ENCODE peak calls at places on chromosomes 5 and 9, in seven cellular contexts. K, I, Y, Q, E, C and J are unnamed samples.

GRCh38 chr5:80337379-80337778 is 17.6 kb downstream of the SPZ1 start:
- DNase-seq in K (no peak), Y (no peak), Q (no peak), I (no peak), E (no peak), C (no peak), J (no peak)

GRCh38 chr5:143641549-143641955 is 170.4 kb upstream of the HMHB1 start:
- DNase-seq in E (no peak), I (no peak), Y (no peak), K (no peak), Q (no peak), C (no peak), J (no peak)

GRCh38 chr5:7714119-7714518 is 136.8 kb downstream of the CFAP90 start:
- DNase-seq in K (no peak), E (no peak), Q (no peak), C (no peak), I (no peak), Y (no peak), J (no peak)

GRCh38 chr9:137459601-137460362 is 648 bp upstream of the NSMF start:
- DNase-seq in E (peak; percentile 33), Q (peak; percentile 78), K (no peak), Y (no peak), C (no peak), I (no peak), J (no peak)

GRCh38 chr5:98301567-98301966 is 471.9 kb upstream of the RGMB start:
- DNase-seq in C (no peak), K (no peak), E (no peak), Y (no peak), Q (no peak), I (no peak), J (no peak)

GRCh38 chr5:166436857-166437256 is 1854.6 kb upstream of the WWC1 start:
- DNase-seq in Y (no peak), C (no peak), K (no peak), Q (no peak), I (no peak), E (no peak), J (no peak)

GRCh38 chr9:89046832-89047231 is 55.6 kb downstream of the S1PR3 start:
- DNase-seq in Y (no peak), C (no peak), I (no peak), K (no peak), E (no peak), Q (no peak), J (no peak)

GRCh38 chr5:102747386-102748166 is 7.5 kb upstream of the PAM start:
- DNase-seq in E (no peak), Q (no peak), I (no peak), K (no peak), C (no peak), Y (no peak), J (no peak)

GRCh38 chr5:126967808-126968466 is 62.4 kb downstream of the MARCHF3 start:
- DNase-seq in K (no peak), Q (no peak), C (no peak), Y (no peak), E (no peak), I (no peak), J (no peak)

GRCh38 chr9:98506422-98507054 is 202.2 kb downstream of the GABBR2 start:
- DNase-seq in I (no peak), E (no peak), Y (no peak), Q (no peak), C (no peak), K (no peak), J (no peak)

GRCh38 chr5:68330564-68330963 is 115.0 kb downstream of the PIK3R1 start:
- DNase-seq in I (no peak), E (no peak), Y (no peak), C (no peak), K (no peak), Q (no peak), J (no peak)

GRCh38 chr9:93060746-93061259 is 2.3 kb downstream of the SUSD3 start:
- DNase-seq in I (no peak), C (no peak), E (no peak), Q (no peak), Y (no peak), K (no peak), J (no peak)

GRCh38 chr5:174572591-174572990 is 151.8 kb upstream of the MSX2 start:
- DNase-seq in Q (no peak), C (no peak), I (no peak), Y (no peak), K (no peak), E (no peak), J (no peak)

GRCh38 chr5:2017540-2018389 is 135.0 kb upstream of the IRX4 start:
- DNase-seq in C (peak; percentile 44), Y (no peak), Q (no peak), K (no peak), E (no peak), I (peak; percentile 8), J (no peak)

GRCh38 chr9:137969008-137969407 is 91.4 kb downstream of the CACNA1B start:
- DNase-seq in Y (no peak), I (no peak), Q (no peak), K (no peak), C (no peak), E (no peak), J (no peak)

GRCh38 chr5:73126381-73126780 is 6.0 kb downstream of the TMEM171 start:
- DNase-seq in E (no peak), Y (no peak), Q (no peak), I (no peak), C (no peak), K (no peak), J (no peak)

GRCh38 chr5:71600783-71601182 is 13.6 kb downstream of the MCCC2 start:
- DNase-seq in Q (no peak), I (no peak), C (no peak), Y (no peak), E (no peak), K (no peak), J (no peak)

GRCh38 chr5:42591026-42591425 is 165.6 kb upstream of the CCDC152 start:
- DNase-seq in K (peak; percentile 71), I (no peak), C (peak; percentile 17), E (no peak), Y (no peak), Q (no peak), J (peak; percentile 75)

GRCh38 chr9:6780690-6781089 is 22.9 kb downstream of the KDM4C start:
- DNase-seq in E (no peak), Q (no peak), C (no peak), K (no peak), I (no peak), Y (no peak), J (no peak)

GRCh38 chr9:88447431-88447830 is 59.2 kb downstream of the SPIN1 start:
- DNase-seq in E (no peak), I (no peak), K (no peak), Q (no peak), Y (no peak), C (no peak), J (no peak)

DNA sequence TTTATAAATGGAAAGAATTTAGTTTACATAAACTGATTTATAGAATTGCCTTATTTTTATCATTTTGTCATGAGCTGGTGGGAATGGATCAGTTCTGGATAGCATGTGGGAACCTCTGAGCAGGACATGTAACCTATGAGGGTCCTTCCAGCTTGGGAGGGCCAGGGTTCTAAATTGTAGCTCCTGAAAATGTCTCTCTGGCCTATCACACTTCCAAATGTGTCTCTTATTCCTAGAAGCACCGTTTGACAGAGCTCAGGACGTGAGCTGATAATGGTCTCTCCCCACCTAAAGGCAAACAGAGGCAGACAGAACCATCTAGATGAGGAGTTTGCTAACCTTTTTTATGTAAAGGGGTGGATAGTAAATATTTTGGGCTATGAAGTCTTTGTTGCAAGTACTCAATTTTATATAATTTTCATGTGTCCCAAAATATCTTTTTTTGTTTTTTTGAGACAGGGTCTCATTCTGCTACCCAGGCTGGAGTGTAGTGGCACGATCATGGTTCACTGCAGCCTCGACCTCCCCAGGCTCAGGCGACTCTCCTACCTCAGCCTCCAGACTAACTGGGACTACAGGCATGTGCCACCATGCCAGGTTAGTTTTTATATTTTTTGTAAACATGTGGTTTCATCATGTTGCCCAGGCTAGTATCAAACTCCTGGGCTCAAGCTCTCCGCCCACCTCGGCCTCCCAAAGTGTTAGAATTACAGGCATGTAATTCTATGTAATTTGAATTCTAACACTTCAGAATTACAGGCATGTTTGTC is 4.0 kb downstream of the TRAF1 start:
- DNase-seq in C (no peak), K (no peak), E (no peak), Q (no peak), Y (peak; percentile 4), I (no peak), J (no peak)
- H3K4me1 ChIP-seq in C (no peaks in the 10 kb centered on the region), K (peaks cover 16% of the 10 kb centered on the region), E (peaks cover 56% of the 10 kb centered on the region), Q (no peaks in the 10 kb centered on the region), Y (no peaks in the 10 kb centered on the region), I (peaks cover 11% of the 10 kb centered on the region), J (peaks cover 17% of the 10 kb centered on the region)

GRCh38 chr5:125481506-125482455 is 735.3 kb upstream of the ZNF608 start:
- DNase-seq in C (no peak), E (no peak), Q (no peak), Y (no peak), I (no peak), K (no peak), J (no peak)

GRCh38 chr5:125483609-125484008 is 737.2 kb upstream of the ZNF608 start:
- DNase-seq in E (no peak), I (no peak), Q (no peak), Y (no peak), K (no peak), C (no peak), J (no peak)

GRCh38 chr5:125485003-125485641 is 738.7 kb upstream of the ZNF608 start:
- DNase-seq in I (peak; percentile 90), C (peak; percentile 15), Y (peak; percentile 44), E (peak; percentile 66), K (peak; percentile 13), Q (no peak), J (peak; percentile 67)

GRCh38 chr5:125486634-125487033 is 740.2 kb upstream of the ZNF608 start:
- DNase-seq in E (no peak), Y (no peak), Q (no peak), I (no peak), K (no peak), C (no peak), J (no peak)

GRCh38 chr5:125484272-125485002 is 738.0 kb upstream of the ZNF608 start:
- DNase-seq in I (peak; percentile 78), K (peak; percentile 44), Y (peak; percentile 70), Q (peak; percentile 84), C (peak; percentile 63), E (peak; percentile 75), J (peak; percentile 84)
- H3K4me3 ChIP-seq in I (peak overlapping the region; percentile 18), K (peak overlapping the region; percentile 17), Y (no peak overlapping the region), Q (no peak overlapping the region), C (no peak overlapping the region), E (no peak overlapping the region), J (peak overlapping the region; percentile 15)

GRCh38 chr9:32523910-32524309 is 2.1 kb downstream of the RIGI start:
- DNase-seq in Y (no peak), C (no peak), K (no peak), Q (no peak), E (no peak), I (no peak), J (no peak)

GRCh38 chr9:32518276-32518675 is 7.7 kb downstream of the RIGI start:
- DNase-seq in Y (no peak), C (no peak), E (no peak), K (no peak), I (no peak), Q (no peak), J (no peak)
- H3K9me3 ChIP-seq in Y (no peaks in the 10 kb centered on the region), C (no peaks in the 10 kb centered on the region), E (no peaks in the 10 kb centered on the region), K (no peaks in the 10 kb centered on the region), I (peaks cover 29% of the 10 kb centered on the region), Q (no peaks in the 10 kb centered on the region), J (no peaks in the 10 kb centered on the region)

DNA sequence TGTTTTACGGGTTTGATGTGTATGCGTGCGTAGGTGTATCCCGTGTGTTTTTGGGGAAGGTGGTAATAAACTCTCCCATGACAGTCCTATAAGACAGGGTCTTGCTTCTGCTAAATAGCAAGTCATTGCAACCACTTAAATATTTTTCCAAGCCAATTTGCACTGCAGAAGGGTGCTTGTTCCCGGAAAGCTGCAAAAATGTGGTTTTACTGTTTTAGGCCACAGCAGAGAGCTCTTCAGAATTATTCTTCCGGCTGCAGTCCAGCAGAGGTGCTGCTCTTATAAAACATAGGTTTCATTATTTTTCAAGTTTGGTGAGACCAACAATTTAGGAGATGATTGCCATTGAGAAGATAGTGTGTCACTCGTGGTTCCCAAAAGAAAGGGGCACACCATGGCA is 192.8 kb downstream of the NTRK2 start:
- DNase-seq in K (no peak), E (no peak), Q (no peak), I (no peak), C (no peak), Y (no peak), J (no peak)
- H3K4me1 ChIP-seq in K (no peaks in the 10 kb centered on the region), E (peaks cover 33% of the 10 kb centered on the region), Q (no peaks in the 10 kb centered on the region), I (no peaks in the 10 kb centered on the region), C (no peaks in the 10 kb centered on the region), Y (no peaks in the 10 kb centered on the region), J (peaks cover 15% of the 10 kb centered on the region)